ENCODE peak calls at places on chromosome 14, in ten cellular contexts. I, T, S, U, E, N, Q, G, J and D are unnamed samples.
A peak's percentile ranks its signal among the peaks of the same experiment; 100 is the strongest.

GRCh38 chr14:25032092-25032784 is 17.7 kb downstream of the STXBP6 start:
- DNase-seq in I (no peak), T (no peak), S (no peak), U (no peak), E (no peak), N (peak; percentile 13), Q (no peak), G (no peak), J (no peak), D (no peak)

GRCh38 chr14:44041700-44042099 is 465.4 kb downstream of the FSCB start:
- DNase-seq in I (no peak), T (no peak), S (no peak), U (no peak), E (no peak), N (no peak), Q (no peak), G (no peak), J (no peak), D (no peak)

GRCh38 chr14:56474419-56475022 is 105.1 kb upstream of the TMEM260 start:
- DNase-seq in I (no peak), T (no peak), S (peak; percentile 35), U (peak; percentile 53), E (peak; percentile 41), N (peak; percentile 61), Q (peak; percentile 62), G (no peak), J (peak; percentile 14), D (no peak)

GRCh38 chr14:100629098-100629497 is 41.9 kb upstream of the BEGAIN start:
- DNase-seq in I (no peak), T (no peak), S (no peak), U (no peak), E (no peak), N (no peak), Q (no peak), G (no peak), J (no peak), D (no peak)

GRCh38 chr14:105117257-105117646 is 51.3 kb downstream of the JAG2 start:
- DNase-seq in I (no peak), T (no peak), S (no peak), U (no peak), E (no peak), N (no peak), Q (no peak), G (no peak), J (no peak), D (no peak)

GRCh38 chr14:42806909-42807315 is 1200.2 kb downstream of the LRFN5 start:
- DNase-seq in I (no peak), T (no peak), S (no peak), U (no peak), E (peak; percentile 96), N (no peak), Q (no peak), G (no peak), J (peak; percentile 77), D (no peak)

GRCh38 chr14:104130974-104131651 is 7.3 kb upstream of the KIF26A start:
- DNase-seq in I (no peak), T (peak; percentile 62), S (no peak), U (peak; percentile 60), E (peak; percentile 1), N (peak; percentile 58), Q (no peak), G (no peak), J (no peak), D (peak; percentile 62)

GRCh38 chr14:100076630-100077029 is 11.4 kb downstream of the EVL start:
- DNase-seq in I (no peak), T (peak; percentile 40), S (no peak), U (no peak), E (peak; percentile 81), N (peak; percentile 28), Q (no peak), G (no peak), J (peak; percentile 56), D (no peak)

GRCh38 chr14:50977863-50978520 is 33.7 kb upstream of the PYGL start:
- DNase-seq in I (no peak), T (no peak), S (no peak), U (no peak), E (no peak), N (no peak), Q (no peak), G (no peak), J (no peak), D (no peak)

GRCh38 chr14:92135269-92135668 is 13.5 kb downstream of the CPSF2 start:
- DNase-seq in I (no peak), T (no peak), S (peak; percentile 18), U (no peak), E (peak; percentile 59), N (peak; percentile 31), Q (peak; percentile 24), G (no peak), J (peak; percentile 14), D (no peak)

GRCh38 chr14:94925416-94925815 is 155.5 kb upstream of the GSC start:
- DNase-seq in I (no peak), T (no peak), S (no peak), U (no peak), E (no peak), N (no peak), Q (no peak), G (no peak), J (no peak), D (no peak)

GRCh38 chr14:55098561-55098898 is 30.5 kb upstream of the LGALS3 start:
- DNase-seq in I (no peak), T (no peak), S (no peak), U (no peak), E (no peak), N (no peak), Q (no peak), G (no peak), J (no peak), D (no peak)

GRCh38 chr14:98114122-98114895 is 1157.7 kb downstream of the BCL11B start:
- DNase-seq in I (no peak), T (no peak), S (no peak), U (no peak), E (no peak), N (peak; percentile 51), Q (no peak), G (no peak), J (peak; percentile 64), D (no peak)

GRCh38 chr14:93525691-93526451 is 95.1 kb downstream of the UNC79 start:
- DNase-seq in I (no peak), T (no peak), S (no peak), U (no peak), E (peak; percentile 10), N (peak; percentile 68), Q (no peak), G (no peak), J (peak; percentile 62), D (no peak)

GRCh38 chr14:90381011-90381790 is 15.6 kb upstream of the CALM1 start:
- DNase-seq in I (no peak), T (peak; percentile 49), S (no peak), U (no peak), E (no peak), N (no peak), Q (peak; percentile 94), G (no peak), J (no peak), D (no peak)

GRCh38 chr14:29458547-29458946 is 469.1 kb downstream of the PRKD1 start:
- DNase-seq in I (no peak), T (no peak), S (no peak), U (no peak), E (no peak), N (no peak), Q (no peak), G (no peak), J (peak; percentile 30), D (no peak)